ENCODE peak calls at places on chromosomes 13 and 19, in seven cellular contexts. D, U, C, L, O, K and F are unnamed samples.

GRCh38 chr19:23384858-23385257 is 10.4 kb downstream of the ZNF91 start:
- DNase-seq in D (no peak), U (no peak), C (no peak), L (no peak), O (no peak), K (no peak), F (no peak)

GRCh38 chr19:46625731-46626130 is 842 bp upstream of the PTGIR start:
- DNase-seq in D (no peak), U (no peak), C (no peak), L (no peak), O (no peak), K (no peak), F (no peak)

GRCh38 chr19:32346901-32347300 is 1.5 kb downstream of the ZNF507 start:
- DNase-seq in D (no peak), U (no peak), C (no peak), L (no peak), O (no peak), K (no peak), F (no peak)

GRCh38 chr19:30227661-30228112 is 144.5 kb upstream of the ZNF536 start:
- DNase-seq in D (peak), U (peak), C (peak), L (peak), O (peak), K (peak), F (peak)

GRCh38 chr19:56091751-56092546 is 29.1 kb downstream of the ZNF787 start:
- DNase-seq in D (no peak), U (no peak), C (no peak), L (no peak), O (no peak), K (no peak), F (no peak)

GRCh38 chr13:75440100-75440499 is 41.9 kb downstream of the TBC1D4 start:
- DNase-seq in D (no peak), U (no peak), C (peak), L (no peak), O (no peak), K (no peak), F (no peak)

GRCh38 chr13:29993716-29994488 is 143.5 kb upstream of the UBL3 start:
- DNase-seq in D (no peak), U (peak), C (no peak), L (peak), O (no peak), K (peak), F (no peak)

GRCh38 chr19:18543814-18544475 is 572 bp upstream of the FKBP8 start:
- DNase-seq in D (peak), U (peak), C (peak), L (peak), O (peak), K (peak), F (no peak)

GRCh38 chr13:74675185-74675584 is 541.0 kb upstream of the KLF12 start:
- DNase-seq in D (no peak), U (peak), C (no peak), L (no peak), O (no peak), K (peak), F (no peak)

GRCh38 chr19:53971608-53972007 is 8.9 kb downstream of the CACNG8 start:
- DNase-seq in D (no peak), U (no peak), C (no peak), L (no peak), O (no peak), K (no peak), F (no peak)

GRCh38 chr13:112970552-112971287 is 1.7 kb downstream of the MCF2L start:
- DNase-seq in D (no peak), U (peak), C (peak), L (no peak), O (no peak), K (no peak), F (no peak)

GRCh38 chr13:43805071-43805468 is 18.3 kb upstream of the ENOX1 start:
- DNase-seq in D (no peak), U (peak), C (no peak), L (no peak), O (no peak), K (peak), F (no peak)

GRCh38 chr13:99053636-99054233 is 75.9 kb upstream of the DOCK9 start:
- DNase-seq in D (no peak), U (no peak), C (no peak), L (no peak), O (no peak), K (no peak), F (no peak)

GRCh38 chr19:3119782-3120380 is 16.0 kb upstream of the GNA15 start:
- DNase-seq in D (no peak), U (no peak), C (no peak), L (no peak), O (no peak), K (no peak), F (no peak)

GRCh38 chr19:16216744-16217670 is 19.3 kb downstream of the AP1M1 start:
- DNase-seq in D (no peak), U (no peak), C (no peak), L (no peak), O (no peak), K (no peak), F (no peak)

GRCh38 chr19:24074720-24075119 is 12.3 kb upstream of the ZNF254 start:
- DNase-seq in D (no peak), U (peak), C (no peak), L (no peak), O (no peak), K (peak), F (no peak)

GRCh38 chr13:52749446-52749845 is 9.8 kb upstream of the CNMD start:
- DNase-seq in D (no peak), U (no peak), C (no peak), L (no peak), O (no peak), K (no peak), F (no peak)

GRCh38 chr19:30622276-30622675 is 250.1 kb downstream of the ZNF536 start:
- DNase-seq in D (no peak), U (no peak), C (no peak), L (no peak), O (no peak), K (no peak), F (no peak)

GRCh38 chr13:104318121-104318520 is 1251.9 kb upstream of the SLC10A2 start:
- DNase-seq in D (no peak), U (no peak), C (no peak), L (peak), O (no peak), K (peak), F (no peak)

GRCh38 chr13:110524484-110525254 is 36.9 kb downstream of the RAB20 start:
- DNase-seq in D (no peak), U (no peak), C (peak), L (no peak), O (no peak), K (no peak), F (no peak)